ENCODE peak calls at places on chromosomes 6 and 20, in ten cellular contexts. One of them, this sample, is unnamed.
A peak's percentile ranks its signal among the peaks of the same experiment; 100 is the strongest.

GRCh38 chr6:37988696-37989095 is 169.2 kb downstream of the ZFAND3 start:
- DNase-seq in Peyer's patch: no peak
- DNase-seq in right lobe of liver: no peak
- DNase-seq in brain microvascular endothelial cell: no peak
- DNase-seq in heart left ventricle: no peak
- DNase-seq in body of pancreas: no peak
- DNase-seq in fibroblast of lung: no peak
- DNase-seq in SJSA1: no peak
- DNase-seq in PC-3: no peak
- DNase-seq in pancreas: no peak
- DNase-seq in this sample: no peak

GRCh38 chr6:44495036-44495901 is 107.8 kb downstream of the CDC5L start:
- DNase-seq in Peyer's patch: no peak
- DNase-seq in right lobe of liver: no peak
- DNase-seq in brain microvascular endothelial cell: no peak
- DNase-seq in heart left ventricle: no peak
- DNase-seq in body of pancreas: no peak
- DNase-seq in fibroblast of lung: no peak
- DNase-seq in SJSA1: peak; percentile 35
- DNase-seq in PC-3: peak; percentile 45
- DNase-seq in pancreas: no peak
- DNase-seq in this sample: no peak

GRCh38 chr20:8043687-8044278 is 24.2 kb upstream of the TMX4 start:
- DNase-seq in Peyer's patch: no peak
- DNase-seq in right lobe of liver: no peak
- DNase-seq in brain microvascular endothelial cell: peak; percentile 32
- DNase-seq in heart left ventricle: no peak
- DNase-seq in body of pancreas: peak; percentile 60
- DNase-seq in fibroblast of lung: peak; percentile 73
- DNase-seq in SJSA1: no peak
- DNase-seq in PC-3: peak; percentile 88
- DNase-seq in pancreas: peak; percentile 9
- DNase-seq in this sample: no peak

GRCh38 chr20:37161830-37162549 is 17.1 kb upstream of the RPN2 start:
- DNase-seq in Peyer's patch: no peak
- DNase-seq in right lobe of liver: no peak
- DNase-seq in brain microvascular endothelial cell: no peak
- DNase-seq in heart left ventricle: no peak
- DNase-seq in body of pancreas: no peak
- DNase-seq in fibroblast of lung: no peak
- DNase-seq in SJSA1: no peak
- DNase-seq in PC-3: no peak
- DNase-seq in pancreas: no peak
- DNase-seq in this sample: no peak

GRCh38 chr20:3712279-3712873 is at the start of gene SIGLEC1:
- DNase-seq in Peyer's patch: no peak
- DNase-seq in right lobe of liver: peak; percentile 76
- DNase-seq in brain microvascular endothelial cell: no peak
- DNase-seq in heart left ventricle: peak; percentile 74
- DNase-seq in body of pancreas: peak; percentile 78
- DNase-seq in fibroblast of lung: no peak
- DNase-seq in SJSA1: no peak
- DNase-seq in PC-3: no peak
- DNase-seq in pancreas: no peak
- DNase-seq in this sample: no peak

GRCh38 chr20:23626040-23626620 is 11.6 kb downstream of the CST3 start:
- DNase-seq in Peyer's patch: no peak
- DNase-seq in right lobe of liver: no peak
- DNase-seq in brain microvascular endothelial cell: no peak
- DNase-seq in heart left ventricle: no peak
- DNase-seq in body of pancreas: no peak
- DNase-seq in fibroblast of lung: peak; percentile 57
- DNase-seq in SJSA1: no peak
- DNase-seq in PC-3: peak; percentile 70
- DNase-seq in pancreas: no peak
- DNase-seq in this sample: no peak

GRCh38 chr6:37556884-37557644 is 57.4 kb upstream of the CCDC167 start:
- DNase-seq in Peyer's patch: peak; percentile 63
- DNase-seq in right lobe of liver: no peak
- DNase-seq in brain microvascular endothelial cell: no peak
- DNase-seq in heart left ventricle: no peak
- DNase-seq in body of pancreas: no peak
- DNase-seq in fibroblast of lung: no peak
- DNase-seq in SJSA1: peak; percentile 86
- DNase-seq in PC-3: no peak
- DNase-seq in pancreas: no peak
- DNase-seq in this sample: no peak

GRCh38 chr20:17843246-17844132 is 125.1 kb downstream of the SNX5 start:
- DNase-seq in Peyer's patch: no peak
- DNase-seq in right lobe of liver: no peak
- DNase-seq in brain microvascular endothelial cell: peak; percentile 95
- DNase-seq in heart left ventricle: peak; percentile 72
- DNase-seq in body of pancreas: peak; percentile 42
- DNase-seq in fibroblast of lung: peak; percentile 98
- DNase-seq in SJSA1: peak; percentile 97
- DNase-seq in PC-3: peak; percentile 94
- DNase-seq in pancreas: no peak
- DNase-seq in this sample: peak; percentile 64

GRCh38 chr6:5192135-5192794 is 68.5 kb downstream of the LYRM4 start:
- DNase-seq in Peyer's patch: no peak
- DNase-seq in right lobe of liver: no peak
- DNase-seq in brain microvascular endothelial cell: no peak
- DNase-seq in heart left ventricle: no peak
- DNase-seq in body of pancreas: no peak
- DNase-seq in fibroblast of lung: no peak
- DNase-seq in SJSA1: no peak
- DNase-seq in PC-3: no peak
- DNase-seq in pancreas: no peak
- DNase-seq in this sample: no peak

GRCh38 chr20:22795897-22796296 is 211.5 kb upstream of the FOXA2 start:
- DNase-seq in Peyer's patch: peak; percentile 16
- DNase-seq in right lobe of liver: no peak
- DNase-seq in brain microvascular endothelial cell: peak; percentile 99
- DNase-seq in heart left ventricle: peak; percentile 65
- DNase-seq in body of pancreas: peak; percentile 59
- DNase-seq in fibroblast of lung: peak; percentile 98
- DNase-seq in SJSA1: peak; percentile 90
- DNase-seq in PC-3: peak; percentile 97
- DNase-seq in pancreas: peak; percentile 7
- DNase-seq in this sample: peak; percentile 56

DNA sequence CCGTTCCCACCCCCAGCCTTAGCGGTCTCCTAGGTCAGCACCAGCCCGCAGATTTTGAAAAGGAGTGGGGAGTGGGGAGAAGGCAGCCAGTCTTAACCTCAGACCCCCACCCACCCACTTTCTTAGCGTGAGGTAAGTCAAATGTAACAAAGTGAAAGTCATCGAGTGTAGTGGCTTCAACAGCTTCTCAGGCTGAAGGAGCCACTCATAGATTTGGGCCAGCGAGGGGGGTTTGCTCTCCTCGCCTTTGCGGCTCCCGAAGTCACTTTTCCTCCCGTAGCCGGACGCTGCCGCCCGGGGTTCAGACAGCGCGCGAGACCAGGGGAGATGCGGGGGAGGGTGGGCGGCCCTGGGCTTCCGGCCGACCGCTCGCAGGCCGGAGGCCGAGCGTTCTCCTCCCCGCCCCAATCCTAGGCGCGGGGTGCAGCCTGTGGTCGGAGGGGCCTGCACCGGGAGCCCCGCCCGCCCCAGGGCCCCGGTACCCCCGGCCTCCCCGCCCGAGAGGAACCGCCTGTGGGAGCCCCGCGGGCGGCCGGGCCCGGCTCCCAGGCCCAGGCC is 3.4 kb downstream of the NKX2-2 start:
- DNase-seq in Peyer's patch: no peak
- DNase-seq in right lobe of liver: no peak
- DNase-seq in brain microvascular endothelial cell: no peak
- DNase-seq in heart left ventricle: no peak
- DNase-seq in body of pancreas: no peak
- DNase-seq in fibroblast of lung: no peak
- DNase-seq in SJSA1: no peak
- DNase-seq in PC-3: no peak
- DNase-seq in pancreas: no peak
- DNase-seq in this sample: no peak
- H3K27me3 ChIP-seq in Peyer's patch: no peaks in the 10 kb centered on the region
- H3K27me3 ChIP-seq in right lobe of liver: peaks cover 5% of the 10 kb centered on the region
- H3K27me3 ChIP-seq in brain microvascular endothelial cell: peaks cover 81% of the 10 kb centered on the region
- H3K27me3 ChIP-seq in heart left ventricle: peaks cover 100% of the 10 kb centered on the region
- H3K27me3 ChIP-seq in body of pancreas: no peaks in the 10 kb centered on the region
- H3K27me3 ChIP-seq in fibroblast of lung: peaks cover 64% of the 10 kb centered on the region
- H3K27me3 ChIP-seq in SJSA1: no peaks in the 10 kb centered on the region
- H3K27me3 ChIP-seq in PC-3: peaks cover 80% of the 10 kb centered on the region
- H3K27me3 ChIP-seq in pancreas: peaks cover 56% of the 10 kb centered on the region
- H3K27me3 ChIP-seq in this sample: peaks cover 9% of the 10 kb centered on the region

DNA sequence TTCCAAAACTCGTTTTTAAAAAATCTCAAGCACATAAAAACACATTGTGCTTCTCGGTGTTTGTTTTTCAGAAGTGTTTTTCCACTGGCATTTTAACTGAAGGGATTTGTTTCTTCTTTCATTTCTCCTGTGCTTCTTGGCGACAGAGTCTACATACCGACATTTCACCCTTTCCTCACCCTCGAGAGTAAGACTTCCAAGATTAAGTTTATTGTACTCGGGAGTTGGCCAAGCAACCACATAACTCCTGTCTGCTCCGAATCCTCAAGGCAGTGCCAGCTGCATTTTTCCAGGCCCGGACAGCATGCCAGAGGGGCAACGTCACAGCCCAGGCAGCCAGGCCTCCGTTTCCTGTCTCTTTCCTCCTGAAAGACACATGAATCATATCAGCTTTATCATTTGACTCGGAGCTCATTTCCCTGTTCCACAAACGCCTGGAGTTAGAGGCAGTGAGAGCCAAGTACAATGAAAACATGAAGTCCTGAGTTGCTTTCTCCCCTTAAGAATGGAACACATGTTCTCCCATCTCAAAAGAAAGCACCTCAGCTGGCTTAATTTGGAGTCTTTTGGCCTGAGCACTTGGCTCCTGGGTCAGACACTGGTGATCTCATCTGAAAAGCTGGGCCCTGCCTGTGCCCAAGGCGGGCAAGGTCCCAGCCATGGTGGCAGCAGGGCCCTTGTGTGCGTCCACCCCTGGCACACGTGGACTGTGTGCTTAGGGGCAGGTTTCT is 23.2 kb upstream of the FAM50B start:
- DNase-seq in Peyer's patch: no peak
- DNase-seq in right lobe of liver: peak; percentile 77
- DNase-seq in brain microvascular endothelial cell: peak; percentile 98
- DNase-seq in heart left ventricle: peak; percentile 94
- DNase-seq in body of pancreas: peak; percentile 92
- DNase-seq in fibroblast of lung: peak; percentile 96
- DNase-seq in SJSA1: peak; percentile 98
- DNase-seq in PC-3: peak; percentile 97
- DNase-seq in pancreas: peak; percentile 88
- DNase-seq in this sample: peak; percentile 92
- H3K4me3 ChIP-seq in Peyer's patch: no peak overlapping the region
- H3K4me3 ChIP-seq in right lobe of liver: no peak overlapping the region
- H3K4me3 ChIP-seq in brain microvascular endothelial cell: peak overlapping the region; percentile 20
- H3K4me3 ChIP-seq in heart left ventricle: no peak overlapping the region
- H3K4me3 ChIP-seq in body of pancreas: no peak overlapping the region
- H3K4me3 ChIP-seq in fibroblast of lung: peak overlapping the region; percentile 32
- H3K4me3 ChIP-seq in SJSA1: peak overlapping the region; percentile 2
- H3K4me3 ChIP-seq in PC-3: peak overlapping the region; percentile 38
- H3K4me3 ChIP-seq in pancreas: no peak overlapping the region
- H3K4me3 ChIP-seq in this sample: peak overlapping the region; percentile 18

GRCh38 chr6:89138173-89138572 is 7.7 kb upstream of the PM20D2 start:
- DNase-seq in Peyer's patch: no peak
- DNase-seq in right lobe of liver: no peak
- DNase-seq in brain microvascular endothelial cell: no peak
- DNase-seq in heart left ventricle: no peak
- DNase-seq in body of pancreas: no peak
- DNase-seq in fibroblast of lung: no peak
- DNase-seq in SJSA1: no peak
- DNase-seq in PC-3: no peak
- DNase-seq in pancreas: no peak
- DNase-seq in this sample: no peak
- H3K27me3 ChIP-seq in Peyer's patch: no peaks in the 10 kb centered on the region
- H3K27me3 ChIP-seq in right lobe of liver: no peaks in the 10 kb centered on the region
- H3K27me3 ChIP-seq in brain microvascular endothelial cell: no peaks in the 10 kb centered on the region
- H3K27me3 ChIP-seq in heart left ventricle: no peaks in the 10 kb centered on the region
- H3K27me3 ChIP-seq in body of pancreas: no peaks in the 10 kb centered on the region
- H3K27me3 ChIP-seq in fibroblast of lung: no peaks in the 10 kb centered on the region
- H3K27me3 ChIP-seq in SJSA1: no peaks in the 10 kb centered on the region
- H3K27me3 ChIP-seq in PC-3: no peaks in the 10 kb centered on the region
- H3K27me3 ChIP-seq in pancreas: no peaks in the 10 kb centered on the region
- H3K27me3 ChIP-seq in this sample: no peaks in the 10 kb centered on the region

DNA sequence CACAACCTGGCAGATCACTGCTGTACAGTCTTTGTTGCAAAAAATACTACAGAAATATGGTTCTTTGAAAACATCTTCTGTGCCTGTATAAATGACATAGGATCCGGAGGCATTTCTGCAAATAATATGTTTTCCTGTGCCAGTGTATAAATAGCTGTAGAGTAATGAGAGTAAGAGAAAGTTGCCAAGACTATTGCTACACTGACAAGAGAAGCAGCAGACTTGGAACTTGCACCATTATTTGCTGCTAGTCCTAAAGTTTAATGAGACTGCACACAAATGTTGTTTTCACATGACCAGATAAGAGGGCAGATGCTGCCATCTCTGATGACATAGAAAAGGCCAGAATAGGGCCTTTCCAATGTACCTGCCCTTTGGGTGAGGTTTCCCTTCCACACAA is 50.0 kb upstream of the DTNBP1 start:
- DNase-seq in Peyer's patch: no peak
- DNase-seq in right lobe of liver: no peak
- DNase-seq in brain microvascular endothelial cell: no peak
- DNase-seq in heart left ventricle: no peak
- DNase-seq in body of pancreas: no peak
- DNase-seq in fibroblast of lung: no peak
- DNase-seq in SJSA1: no peak
- DNase-seq in PC-3: no peak
- DNase-seq in pancreas: no peak
- DNase-seq in this sample: no peak
- H3K4me3 ChIP-seq in Peyer's patch: no peak overlapping the region
- H3K4me3 ChIP-seq in right lobe of liver: no peak overlapping the region
- H3K4me3 ChIP-seq in brain microvascular endothelial cell: no peak overlapping the region
- H3K4me3 ChIP-seq in heart left ventricle: no peak overlapping the region
- H3K4me3 ChIP-seq in body of pancreas: no peak overlapping the region
- H3K4me3 ChIP-seq in fibroblast of lung: no peak overlapping the region
- H3K4me3 ChIP-seq in SJSA1: no peak overlapping the region
- H3K4me3 ChIP-seq in PC-3: no peak overlapping the region
- H3K4me3 ChIP-seq in pancreas: no peak overlapping the region
- H3K4me3 ChIP-seq in this sample: no peak overlapping the region

This sample was measured in uterus.